ENCODE peak calls at places on chromosomes 3 and 15, in ten cellular contexts. P is neural crest cell; O is stromal cell of bone marrow; A is omental fat pad; K is osteoblast; I is AG09309; Y is stimulated activated CD4-positive, alpha-beta T cell treated with anti-CD3 and anti-CD28 coated beads, Interleukin-2, amount 100 ng/mL, for 48 hours; F is right lobe of liver; E is GM04503; G is AG08396. R is an unnamed sample.

GRCh38 chr3:99859855-99860254 is 42.2 kb downstream of the CMSS1 start:
- DNase-seq in G (peak), E (peak), Y (no peak), F (no peak), I (peak), K (peak), O (peak), P (no peak), A (no peak), R (no peak)

GRCh38 chr3:17204049-17204650 is 319.4 kb downstream of the PLCL2 start:
- DNase-seq in A (no peak), O (no peak), Y (no peak), I (no peak), F (no peak), P (no peak), G (no peak), K (no peak), E (no peak), R (no peak)

GRCh38 chr3:49801160-49801559 is 1.5 kb upstream of the CDHR4 start:
- DNase-seq in E (no peak), K (peak), I (no peak), Y (no peak), F (no peak), O (no peak), P (no peak), A (no peak), G (no peak), R (no peak)

GRCh38 chr3:151770941-151771340 is 37.2 kb downstream of the AADACL2 start:
- DNase-seq in P (no peak), F (peak), E (no peak), K (peak), O (peak), I (no peak), Y (no peak), A (no peak), G (peak), R (no peak)

GRCh38 chr3:124811441-124811840 is 75.7 kb downstream of the ITGB5 start:
- DNase-seq in A (no peak), O (peak), Y (no peak), P (no peak), I (no peak), F (no peak), K (peak), E (no peak), G (peak), R (peak)

GRCh38 chr3:94647131-94647530 is 584.3 kb downstream of the NSUN3 start:
- DNase-seq in F (no peak), K (no peak), O (no peak), I (no peak), P (no peak), A (no peak), Y (no peak), E (no peak), G (no peak), R (no peak)

GRCh38 chr15:89389841-89390603 is 55.4 kb upstream of the POLG start:
- DNase-seq in O (no peak), G (no peak), Y (no peak), E (no peak), F (no peak), A (no peak), K (no peak), P (no peak), I (no peak), R (no peak)

GRCh38 chr3:188631291-188632010 is 477.5 kb downstream of the LPP start:
- DNase-seq in P (no peak), K (peak), G (peak), F (no peak), O (no peak), I (peak), A (no peak), Y (no peak), E (no peak), R (no peak)

GRCh38 chr15:40367038-40367672 is 9.1 kb downstream of the DISP2 start:
- DNase-seq in A (no peak), O (no peak), P (no peak), E (no peak), I (no peak), G (no peak), K (peak), F (peak), Y (no peak), R (no peak)

GRCh38 chr3:22942988-22943387 is 260.1 kb upstream of the UBE2E2 start:
- DNase-seq in F (no peak), A (no peak), I (no peak), Y (no peak), E (no peak), O (no peak), G (no peak), K (no peak), P (no peak), R (no peak)

GRCh38 chr3:125512135-125512920 is 7.7 kb downstream of the SNX4 start:
- DNase-seq in G (no peak), A (no peak), O (no peak), K (peak), F (no peak), Y (peak), E (no peak), P (no peak), I (no peak), R (no peak)

GRCh38 chr3:10447527-10448260 is 57.7 kb downstream of the ATP2B2 start:
- DNase-seq in I (no peak), K (peak), O (no peak), Y (no peak), G (no peak), A (no peak), P (no peak), F (no peak), E (no peak), R (no peak)

GRCh38 chr3:188403404-188403803 is 249.4 kb downstream of the LPP start:
- DNase-seq in G (no peak), P (no peak), A (no peak), Y (no peak), K (no peak), E (no peak), I (no peak), F (no peak), O (no peak), R (no peak)

GRCh38 chr3:177904661-177905060 is 631.6 kb upstream of the KCNMB2 start:
- DNase-seq in F (no peak), Y (no peak), E (peak), I (no peak), O (no peak), K (peak), G (peak), P (no peak), A (no peak), R (no peak)

GRCh38 chr3:33874815-33875214 is 76.4 kb downstream of the PDCD6IP start:
- DNase-seq in P (no peak), E (no peak), A (no peak), O (no peak), I (no peak), Y (no peak), K (no peak), G (no peak), F (no peak), R (no peak)

GRCh38 chr3:154018100-154018696 is 103.0 kb upstream of the ARHGEF26 start:
- DNase-seq in F (no peak), P (peak), G (peak), K (no peak), E (no peak), A (no peak), Y (peak), I (no peak), O (no peak), R (no peak)

GRCh38 chr3:184718431-184718830 is 6.6 kb upstream of the MAGEF1 start:
- DNase-seq in O (no peak), F (no peak), E (no peak), I (no peak), Y (no peak), P (no peak), A (no peak), K (no peak), G (no peak), R (no peak)

GRCh38 chr3:119304201-119304713 is 10.1 kb downstream of the ARHGAP31 start:
- DNase-seq in O (peak), F (no peak), A (no peak), K (peak), I (no peak), Y (no peak), P (no peak), G (peak), E (no peak), R (no peak)

GRCh38 chr3:155026999-155027591 is 53.0 kb upstream of the MME start:
- DNase-seq in O (peak), G (no peak), K (no peak), A (no peak), Y (no peak), P (no peak), F (no peak), E (peak), I (peak), R (no peak)

GRCh38 chr3:78645628-78646310 is 1122.0 kb downstream of the ROBO1 start:
- DNase-seq in P (peak), O (peak), K (peak), E (no peak), Y (no peak), A (no peak), G (peak), I (peak), F (no peak), R (no peak)

GRCh38 chr3:80190051-80190450 is 422.3 kb upstream of the ROBO1 start:
- DNase-seq in A (no peak), G (peak), I (peak), F (no peak), E (no peak), O (peak), K (peak), P (no peak), Y (no peak), R (no peak)

GRCh38 chr3:65871305-65872141 is 167.2 kb downstream of the MAGI1 start:
- DNase-seq in E (no peak), A (no peak), G (no peak), F (peak), O (no peak), P (no peak), K (no peak), I (no peak), Y (no peak), R (no peak)

GRCh38 chr3:87448559-87448958 is 172.2 kb upstream of the POU1F1 start:
- DNase-seq in O (no peak), I (no peak), F (no peak), E (no peak), K (no peak), Y (no peak), A (no peak), P (no peak), G (no peak), R (no peak)

GRCh38 chr15:83692820-83693581 is 39.1 kb downstream of the ADAMTSL3 start:
- DNase-seq in Y (no peak), O (no peak), G (no peak), F (no peak), K (no peak), E (no peak), I (no peak), A (no peak), P (no peak), R (no peak)